ENCODE peak calls at places on chromosomes 2 and 18, in four cellular contexts. V is endodermal cell; I is CD8-positive, alpha-beta T cell; B is CD8-positive, alpha-beta memory T cell. Q is an unnamed sample. For H3K36me3, the result is how much of the 10 kb centered on the place peaks cover.

GRCh38 chr2:112690853-112691390 is 29.9 kb upstream of the NT5DC4 start:
- DNase-seq in V (peak), I (peak), B (peak), Q (peak)

GRCh38 chr2:223537669-223538601 is 64.2 kb downstream of the SCG2 start:
- DNase-seq in V (peak), I (no peak), B (no peak), Q (no peak)

GRCh38 chr2:175025946-175026345 is 20.8 kb upstream of the CHN1 start:
- DNase-seq in V (no peak), I (no peak), B (no peak), Q (no peak)

GRCh38 chr2:127022817-127023216 is 84.1 kb downstream of the BIN1 start:
- DNase-seq in V (no peak), I (no peak), B (no peak), Q (no peak)

GRCh38 chr2:167785606-167786005 is 461.8 kb downstream of the STK39 start:
- DNase-seq in V (no peak), I (no peak), B (no peak), Q (no peak)

GRCh38 chr2:191983186-191983585 is 136.3 kb upstream of the CAVIN2 start:
- DNase-seq in V (no peak), I (no peak), B (no peak), Q (no peak)

GRCh38 chr2:11040992-11041391 is 114.3 kb upstream of the SLC66A3 start:
- DNase-seq in V (peak), I (no peak), B (no peak), Q (no peak)

GRCh38 chr2:126657636-126658315 is 1.8 kb downstream of the GYPC start:
- DNase-seq in V (peak), I (peak), B (peak), Q (no peak)

GRCh38 chr2:75100011-75100680 is 99.2 kb downstream of the TACR1 start:
- DNase-seq in V (no peak), I (no peak), B (no peak), Q (no peak)

GRCh38 chr2:209074711-209075110 is 349.1 kb upstream of the MAP2 start:
- DNase-seq in V (no peak), I (no peak), B (no peak), Q (no peak)

GRCh38 chr18:49305688-49306336 is 154.6 kb downstream of the DYM start:
- DNase-seq in V (no peak), I (no peak), B (no peak), Q (no peak)

GRCh38 chr2:9205963-9206948 is at the start of gene ASAP2:
- DNase-seq in V (peak), I (no peak), B (no peak), Q (peak)

GRCh38 chr2:10046899-10047298 is 3.5 kb downstream of the KLF11 start:
- DNase-seq in V (no peak), I (no peak), B (no peak), Q (no peak)

GRCh38 chr2:19675856-19676460 is 225.8 kb downstream of the TTC32 start:
- DNase-seq in V (no peak), I (no peak), B (no peak), Q (no peak)

GRCh38 chr2:204542967-204543608 is 2.2 kb upstream of the PARD3B start:
- DNase-seq in V (no peak), I (no peak), B (no peak), Q (no peak)

GRCh38 chr2:229081411-229081810 is 189.7 kb downstream of the PID1 start:
- DNase-seq in V (no peak), I (no peak), B (no peak), Q (no peak)

GRCh38 chr2:111946294-111947114 is 48.1 kb downstream of the MERTK start:
- DNase-seq in V (no peak), I (no peak), B (no peak), Q (peak)

DNA sequence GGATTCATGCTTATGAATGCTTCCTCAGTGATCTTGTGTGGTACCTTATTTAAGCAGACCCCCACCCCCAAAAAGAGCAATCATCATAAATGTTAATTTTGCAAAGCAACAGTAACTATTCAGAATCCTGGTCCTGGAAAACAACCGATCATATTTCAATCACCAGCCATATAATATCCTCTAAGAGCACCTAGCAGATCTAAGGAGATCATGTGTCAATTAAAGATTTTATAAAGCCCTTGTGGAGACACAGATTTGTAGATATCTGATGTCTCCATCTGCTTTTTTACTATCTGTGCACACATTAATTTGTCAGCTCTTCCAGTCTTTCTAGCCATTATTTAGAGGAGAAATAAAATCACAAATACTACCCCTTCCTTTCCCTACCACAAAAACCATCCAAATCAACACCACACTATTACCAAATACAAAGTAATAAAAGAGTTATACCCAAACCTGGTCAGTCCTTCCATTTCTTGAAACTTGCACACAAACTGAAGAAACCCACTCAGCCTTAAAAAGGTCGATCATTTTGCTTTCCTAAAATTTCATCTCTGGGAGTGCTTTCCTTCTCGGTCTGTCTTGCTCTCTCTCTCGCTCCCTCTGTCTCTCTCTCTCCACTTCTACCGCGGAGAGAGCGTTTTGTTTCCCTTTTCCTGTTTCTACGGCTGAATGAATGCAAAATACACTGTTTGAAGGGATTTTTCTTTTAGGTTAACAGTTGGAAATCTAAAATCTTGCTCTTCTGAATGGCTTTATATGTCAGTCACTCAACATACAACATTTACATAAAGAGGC is 423.9 kb downstream of the TGIF1 start:
- DNase-seq in V (no peak), I (no peak), B (no peak), Q (no peak)
- H3K27ac ChIP-seq in V (no peak), I (no peak), B (no peak), Q (peak)

GRCh38 chr2:86044614-86045013 is 61.1 kb downstream of the POLR1A start:
- DNase-seq in V (peak), I (no peak), B (no peak), Q (no peak)

GRCh38 chr2:86039963-86040655 is 65.6 kb downstream of the POLR1A start:
- DNase-seq in V (no peak), I (no peak), B (no peak), Q (no peak)

GRCh38 chr2:86045541-86045940 is 60.1 kb downstream of the POLR1A start:
- DNase-seq in V (peak), I (no peak), B (no peak), Q (no peak)

GRCh38 chr2:86044045-86044444 is 61.6 kb downstream of the POLR1A start:
- DNase-seq in V (peak), I (no peak), B (no peak), Q (no peak)

GRCh38 chr2:86042256-86043168 is 63.2 kb downstream of the POLR1A start:
- DNase-seq in V (peak), I (peak), B (no peak), Q (no peak)
- H3K36me3 ChIP-seq in V (half or more), I (under half), B (under half), Q (half or more)

GRCh38 chr2:118221952-118222594 is 133.8 kb downstream of the INSIG2 start:
- DNase-seq in V (peak), I (peak), B (no peak), Q (peak)

GRCh38 chr2:118223487-118224136 is 135.3 kb downstream of the INSIG2 start:
- DNase-seq in V (peak), I (no peak), B (no peak), Q (no peak)

GRCh38 chr2:118224888-118225264 is 136.6 kb downstream of the INSIG2 start:
- DNase-seq in V (peak), I (no peak), B (no peak), Q (no peak)

GRCh38 chr2:118224144-118224887 is 136.0 kb downstream of the INSIG2 start:
- DNase-seq in V (peak), I (peak), B (peak), Q (no peak)

DNA sequence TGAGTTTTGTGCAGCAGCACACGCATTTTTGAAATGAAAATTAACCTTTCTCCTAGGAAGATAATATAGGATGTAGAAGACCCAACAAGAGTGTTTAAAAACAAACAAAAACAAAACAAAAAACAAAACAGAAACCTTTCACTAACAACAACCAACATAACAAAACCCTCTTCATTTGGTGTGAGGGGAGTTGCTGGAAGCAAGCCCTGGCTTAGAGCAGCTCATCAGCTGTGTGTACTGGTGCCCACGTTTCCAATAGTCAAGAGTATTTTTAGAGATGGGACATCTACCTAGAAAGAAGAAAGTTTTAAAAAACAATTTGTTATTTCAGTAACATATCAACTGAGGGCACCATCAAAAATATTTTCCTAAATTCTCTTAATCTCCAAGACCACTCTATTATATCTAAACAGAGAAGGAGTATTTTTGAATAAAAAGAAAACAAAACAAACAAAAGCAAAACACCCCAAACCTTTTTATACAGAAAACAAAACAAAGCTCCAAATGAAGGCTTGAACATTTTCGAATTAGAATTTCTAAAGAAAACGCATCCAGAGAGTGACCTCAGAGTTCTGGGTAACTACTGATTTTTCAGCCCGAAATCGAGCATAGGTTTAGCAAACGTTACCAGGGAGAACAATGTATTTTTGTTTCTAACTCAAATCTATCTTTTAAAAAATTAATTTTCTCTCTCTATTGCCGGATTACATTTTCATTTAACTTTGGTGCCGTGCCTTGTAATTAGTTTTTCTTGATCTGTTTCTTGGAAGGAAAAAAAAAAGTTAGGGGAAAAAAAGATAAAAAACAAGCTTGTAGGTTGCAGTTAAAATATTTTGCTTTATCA is 134.6 kb downstream of the INSIG2 start:
- DNase-seq in V (no peak), I (no peak), B (no peak), Q (no peak)
- H3K27ac ChIP-seq in V (no peak), I (no peak), B (no peak), Q (no peak)

DNA sequence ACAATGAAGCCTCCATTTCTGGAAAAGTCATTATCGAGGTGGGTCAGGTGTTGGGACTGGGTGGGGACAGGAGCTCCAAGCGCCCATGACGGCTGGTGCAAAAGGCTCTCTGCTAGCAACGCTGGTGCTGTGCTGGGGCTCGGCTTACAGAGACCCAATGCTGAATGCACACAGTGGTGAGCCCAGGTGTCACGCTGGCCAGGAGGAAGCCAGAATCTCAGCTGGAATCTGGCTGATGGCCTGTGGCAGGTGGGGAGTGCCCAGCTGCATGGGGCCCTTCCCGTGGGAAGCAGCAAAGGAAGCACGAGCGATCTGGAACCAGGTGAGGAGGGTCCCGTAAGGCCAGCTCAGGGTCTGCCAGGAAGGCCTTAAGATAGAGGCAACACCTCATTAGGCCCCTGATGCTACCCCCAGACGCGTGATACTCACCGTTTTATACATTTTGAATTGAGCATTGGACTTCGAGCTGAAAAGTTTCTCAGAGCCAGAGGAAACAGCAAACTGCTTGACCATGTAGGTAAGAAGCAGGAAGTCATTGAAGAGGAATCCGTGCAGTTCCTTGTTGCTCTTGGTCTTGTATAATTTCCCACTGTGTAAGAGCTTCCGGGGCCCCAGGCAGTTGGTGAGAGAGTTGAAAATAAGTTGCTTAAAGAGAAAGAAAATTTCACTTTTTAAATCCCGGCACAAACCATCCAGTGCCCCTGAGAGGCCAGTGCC is 34.7 kb downstream of the FAM228A start:
- DNase-seq in V (no peak), I (no peak), B (no peak), Q (no peak)
- H3K36me3 ChIP-seq in V (under half), I (under half), B (half or more), Q (under half)

GRCh38 chr2:181896286-181896685 is 4.8 kb downstream of the ITPRID2 start:
- DNase-seq in V (no peak), I (no peak), B (no peak), Q (no peak)

GRCh38 chr2:181894381-181894780 is 2.9 kb downstream of the ITPRID2 start:
- DNase-seq in V (no peak), I (no peak), B (no peak), Q (no peak)

GRCh38 chr2:181891966-181892794 is 650 bp downstream of the ITPRID2 start:
- DNase-seq in V (peak), I (peak), B (peak), Q (peak)

GRCh38 chr2:181892795-181893435 is 1.4 kb downstream of the ITPRID2 start:
- DNase-seq in V (no peak), I (no peak), B (no peak), Q (no peak)

GRCh38 chr2:181895788-181896187 is 4.3 kb downstream of the ITPRID2 start:
- DNase-seq in V (no peak), I (no peak), B (no peak), Q (no peak)
- H3K27ac ChIP-seq in V (no peak), I (no peak), B (no peak), Q (no peak)

GRCh38 chr2:26767129-26767528 is 3.0 kb downstream of the SLC35F6 start:
- DNase-seq in V (no peak), I (no peak), B (no peak), Q (no peak)

GRCh38 chr2:26768759-26769500 is 4.8 kb downstream of the SLC35F6 start:
- DNase-seq in V (no peak), I (peak), B (no peak), Q (no peak)

GRCh38 chr2:26765475-26766200 is 1.6 kb downstream of the SLC35F6 start:
- DNase-seq in V (no peak), I (no peak), B (no peak), Q (no peak)

GRCh38 chr2:26769501-26769850 is 5.4 kb downstream of the SLC35F6 start:
- DNase-seq in V (no peak), I (no peak), B (no peak), Q (no peak)

DNA sequence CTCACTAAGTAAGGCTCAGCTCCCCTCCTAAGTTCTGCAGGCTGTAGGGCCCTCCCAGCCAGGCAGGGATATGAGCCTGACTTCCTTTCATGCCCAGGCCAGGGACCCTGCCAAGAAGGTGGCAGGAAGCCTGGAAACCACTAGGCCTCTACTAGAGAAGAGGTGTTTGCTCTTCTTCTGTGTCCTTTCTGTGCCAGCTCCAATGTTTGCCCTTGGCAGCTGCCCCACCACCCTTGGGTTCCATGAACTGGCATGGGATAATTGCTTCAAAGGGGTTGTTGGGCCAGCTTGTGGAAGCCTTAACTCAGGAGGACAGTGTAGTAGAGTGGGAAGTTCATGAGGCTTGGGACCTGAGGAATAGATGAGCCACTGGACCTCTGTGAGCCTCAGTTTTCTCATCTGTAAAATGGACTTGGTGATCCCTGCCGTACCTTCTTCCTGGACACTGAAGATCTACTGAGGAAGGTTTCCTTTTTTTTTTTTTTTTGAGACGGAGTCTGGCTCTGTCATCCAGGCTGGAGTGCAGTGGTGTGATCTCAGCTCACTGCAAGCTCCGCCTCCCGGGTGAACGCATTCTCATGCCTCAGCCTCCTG is 3.9 kb downstream of the SLC35F6 start:
- DNase-seq in V (no peak), I (no peak), B (no peak), Q (no peak)
- H3K36me3 ChIP-seq in V (under half), I (under half), B (under half), Q (under half)

Q was measured in WERI-Rb-1.